ENCODE peak calls at places on chromosomes 2 and 18, in six cellular contexts. M is neural crest cell, J is mucosa of descending colon, W is heart right ventricle, H is tibial artery, Q is astrocyte of the spinal cord. O is an unnamed sample.

GRCh38 chr18:51168031-51168742 is 29.3 kb downstream of the MEX3C start:
- DNase-seq in M (no peak), J (no peak), W (no peak), H (no peak), Q (no peak), O (no peak)

GRCh38 chr2:174931724-174932123 is 73.5 kb downstream of the CHN1 start:
- DNase-seq in M (no peak), J (no peak), W (no peak), H (no peak), Q (peak; percentile 43), O (peak; percentile 22)

GRCh38 chr18:74902170-74902465 is 304.4 kb downstream of the ZNF407 start:
- DNase-seq in M (no peak), J (no peak), W (no peak), H (no peak), Q (no peak), O (no peak)

GRCh38 chr2:12931211-12931844 is 214.6 kb downstream of the TRIB2 start:
- DNase-seq in M (no peak), J (peak; percentile 9), W (no peak), H (no peak), Q (peak; percentile 60), O (peak; percentile 53)

GRCh38 chr18:33579147-33579867 is 1.3 kb downstream of the ASXL3 start:
- DNase-seq in M (no peak), J (no peak), W (no peak), H (no peak), Q (no peak), O (no peak)

GRCh38 chr2:205957452-205958154 is 128.4 kb downstream of the INO80D start:
- DNase-seq in M (no peak), J (peak; percentile 76), W (no peak), H (no peak), Q (no peak), O (no peak)

GRCh38 chr2:240637116-240637900 is 12.0 kb downstream of the GPR35 start:
- DNase-seq in M (no peak), J (no peak), W (no peak), H (no peak), Q (no peak), O (no peak)

GRCh38 chr2:64114063-64114911 is 29.9 kb downstream of the PELI1 start:
- DNase-seq in M (no peak), J (no peak), W (no peak), H (no peak), Q (peak; percentile 82), O (peak; percentile 69)

GRCh38 chr18:60894254-60894945 is 438.8 kb upstream of the CDH20 start:
- DNase-seq in M (no peak), J (no peak), W (no peak), H (no peak), Q (no peak), O (no peak)

GRCh38 chr2:147204102-147204501 is 640.7 kb upstream of the ACVR2A start:
- DNase-seq in M (no peak), J (no peak), W (no peak), H (no peak), Q (peak; percentile 90), O (no peak)

GRCh38 chr2:88187927-88188326 is 17.8 kb downstream of the THNSL2 start:
- DNase-seq in M (no peak), J (no peak), W (no peak), H (no peak), Q (no peak), O (no peak)

GRCh38 chr2:145752091-145752806 is 1232.3 kb upstream of the ZEB2 start:
- DNase-seq in M (peak; percentile 3), J (no peak), W (no peak), H (peak; percentile 27), Q (peak; percentile 91), O (peak; percentile 78)

GRCh38 chr2:72141881-72142742 is 5.5 kb downstream of the CYP26B1 start:
- DNase-seq in M (no peak), J (no peak), W (no peak), H (no peak), Q (no peak), O (no peak)

GRCh38 chr2:98269274-98269673 is 77.0 kb upstream of the CNGA3 start:
- DNase-seq in M (peak; percentile 55), J (peak; percentile 83), W (no peak), H (no peak), Q (peak; percentile 58), O (peak; percentile 59)

GRCh38 chr18:35973650-35974049 is 1.2 kb downstream of the RMP24 start:
- DNase-seq in M (no peak), J (no peak), W (no peak), H (no peak), Q (no peak), O (no peak)

GRCh38 chr2:20423376-20423775 is 23.5 kb upstream of the RHOB start:
- DNase-seq in M (no peak), J (no peak), W (no peak), H (no peak), Q (no peak), O (no peak)

GRCh38 chr2:215430528-215431187 is 5.2 kb downstream of the FN1 start:
- DNase-seq in M (no peak), J (no peak), W (no peak), H (no peak), Q (peak; percentile 70), O (peak; percentile 81)

GRCh38 chr2:85553184-85553583 is 8.1 kb downstream of the GGCX start:
- DNase-seq in M (no peak), J (no peak), W (no peak), H (no peak), Q (no peak), O (no peak)

GRCh38 chr2:36404312-36404711 is 48.7 kb downstream of the CRIM1 start:
- DNase-seq in M (no peak), J (no peak), W (no peak), H (no peak), Q (peak; percentile 75), O (peak; percentile 69)

GRCh38 chr2:121648611-121649401 is 456 bp downstream of the CLASP1 start:
- DNase-seq in M (peak; percentile 39), J (peak; percentile 57), W (peak; percentile 55), H (peak; percentile 59), Q (peak; percentile 62), O (peak; percentile 48)

GRCh38 chr2:240997856-240998705 is at the start of gene SNED1:
- DNase-seq in M (peak; percentile 76), J (peak; percentile 95), W (peak; percentile 90), H (peak; percentile 89), Q (peak; percentile 85), O (peak; percentile 34)

GRCh38 chr2:170670651-170671050 is 44.5 kb upstream of the SP5 start:
- DNase-seq in M (no peak), J (no peak), W (no peak), H (no peak), Q (no peak), O (no peak)

GRCh38 chr18:12606592-12607315 is 51.2 kb downstream of the SPIRE1 start:
- DNase-seq in M (no peak), J (no peak), W (no peak), H (no peak), Q (peak; percentile 75), O (peak; percentile 58)

GRCh38 chr18:74116628-74117554 is 30.7 kb downstream of the FBXO15 start:
- DNase-seq in M (no peak), J (peak; percentile 63), W (no peak), H (no peak), Q (peak; percentile 75), O (peak; percentile 47)

DNA sequence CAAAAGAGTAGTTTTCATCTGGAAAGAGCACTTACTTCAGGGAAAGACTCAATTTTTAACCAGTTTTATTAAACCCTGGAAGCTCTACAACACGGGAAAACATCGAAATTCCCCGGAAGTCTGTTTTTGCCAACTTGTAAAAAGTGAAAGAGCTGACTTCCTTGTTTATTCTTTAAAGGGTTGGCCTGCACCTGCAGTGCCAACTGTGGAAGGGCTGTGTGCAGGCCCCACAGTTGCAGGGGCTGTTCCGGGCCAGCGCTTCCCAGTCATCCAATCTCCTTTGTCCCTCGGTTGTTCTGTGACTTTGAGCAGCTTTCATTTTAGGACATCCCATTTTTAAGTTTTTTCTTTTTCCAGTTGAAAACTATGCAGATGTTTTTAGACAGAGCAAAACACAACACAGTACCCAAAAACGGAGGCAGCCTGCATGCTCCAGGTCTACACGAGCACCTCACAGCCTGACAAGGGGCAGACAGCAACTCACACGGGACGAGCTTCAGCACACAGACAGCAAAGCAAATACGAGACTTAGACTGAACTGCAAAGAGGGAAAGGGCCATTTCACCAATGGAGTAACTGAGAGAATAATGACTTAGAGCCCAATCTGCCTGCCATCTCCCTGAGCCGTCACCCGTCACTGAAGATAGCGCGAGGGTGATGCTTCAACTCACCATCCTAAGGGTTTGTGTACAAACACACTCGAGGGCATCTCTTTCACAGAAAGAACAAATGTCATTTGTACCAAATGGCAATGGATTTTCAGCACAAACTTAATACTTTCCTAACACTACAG is 70.6 kb downstream of the EMILIN2 start:
- DNase-seq in M (no peak), J (peak; percentile 44), W (no peak), H (no peak), Q (no peak), O (no peak)
- TF ChIP-seq CTCF in M (no peak), J (no peak), W (no peak), H (no peak), Q (no peak), O (no peak)

DNA sequence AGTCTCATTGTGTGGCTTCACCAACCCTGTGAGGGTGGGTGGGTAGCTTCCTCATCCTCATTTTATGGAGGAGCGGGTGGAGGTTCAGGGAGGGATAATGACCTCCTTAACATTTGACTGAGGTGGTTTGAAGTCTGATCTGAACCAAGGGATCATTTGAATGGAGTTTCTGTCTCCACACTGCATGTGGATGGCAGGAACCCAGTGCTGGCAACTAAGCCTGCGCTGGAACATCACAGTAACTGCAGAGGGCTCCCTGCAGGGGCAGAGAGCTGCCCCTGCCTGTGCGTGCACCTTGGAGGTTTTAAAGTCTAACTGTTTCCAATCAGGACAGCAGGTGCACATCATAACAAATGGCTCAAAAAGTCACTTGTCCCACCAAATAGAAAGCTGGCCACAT is 3.3 kb downstream of the AGAP1 start:
- DNase-seq in M (no peak), J (no peak), W (no peak), H (no peak), Q (no peak), O (no peak)
- TF ChIP-seq CTCF in M (no peak), J (no peak), W (no peak), H (no peak), Q (no peak), O (no peak)

GRCh38 chr2:112032615-112033457 is 22.2 kb upstream of the TMEM87B start:
- DNase-seq in M (no peak), J (peak; percentile 49), W (no peak), H (peak; percentile 78), Q (peak; percentile 79), O (peak; percentile 43)
- TF ChIP-seq CTCF in M (peak; percentile 34), J (no peak), W (peak; percentile 8), H (peak; percentile 14), Q (peak; percentile 17), O (peak; percentile 33)

DNA sequence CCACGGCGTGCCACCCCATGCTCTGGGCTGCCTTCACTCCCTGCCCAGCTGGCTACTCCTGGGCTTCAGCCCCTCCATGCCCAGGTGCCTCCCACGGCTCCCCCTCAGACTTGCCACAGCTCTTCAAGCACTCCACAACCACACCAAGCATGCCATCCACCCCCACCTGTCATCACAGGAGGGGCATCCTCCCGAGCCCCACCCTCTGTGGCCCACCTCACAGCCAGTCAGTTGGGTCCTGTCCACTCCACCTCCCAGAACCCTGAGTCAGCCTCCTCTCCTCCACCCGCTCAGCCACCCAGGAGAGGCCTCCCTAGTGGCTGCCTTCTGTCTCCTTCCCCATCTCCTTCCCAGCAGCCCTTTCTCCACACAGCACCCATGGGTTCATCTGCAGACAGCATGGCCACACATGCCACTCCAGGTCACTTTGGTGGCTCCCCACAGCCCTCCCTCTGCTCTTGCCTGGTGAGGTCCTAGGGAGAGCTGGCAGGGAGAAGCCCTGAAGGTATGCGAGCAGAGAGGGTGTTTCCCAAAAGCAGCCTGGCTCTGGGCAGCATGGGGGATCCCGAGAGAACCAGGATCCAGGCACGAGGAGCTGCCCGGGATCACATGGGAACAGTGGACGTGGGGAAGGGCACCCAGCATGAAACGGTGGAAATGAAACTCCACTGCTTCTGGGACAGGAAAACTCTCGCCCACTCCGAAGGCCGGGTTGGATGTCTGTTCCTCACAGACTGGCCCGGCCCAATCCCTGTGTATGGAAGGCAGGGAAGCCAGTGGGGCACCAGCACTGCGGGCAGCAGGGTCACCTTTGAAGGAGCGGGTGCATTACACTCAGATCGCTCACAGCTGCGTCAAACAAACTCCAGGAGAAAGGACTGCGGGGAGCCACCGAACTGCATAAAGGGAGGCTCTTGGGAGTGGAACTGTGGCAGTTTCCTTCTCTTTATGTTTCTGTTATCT is 2.7 kb downstream of the LIMS2 start:
- DNase-seq in M (no peak), J (no peak), W (peak; percentile 39), H (no peak), Q (no peak), O (no peak)
- TF ChIP-seq CTCF in M (no peak), J (no peak), W (no peak), H (no peak), Q (no peak), O (no peak)